ENCODE peak calls at places on chromosomes 11 and 22, in nine cellular contexts. F is kidney epithelial cell, L is fibroblast of lung, P is heart right ventricle, W is mammary epithelial cell, G is small intestine, T is right lobe of liver, S is pancreas, A is tibial artery. R is an unnamed sample.

GRCh38 chr22:20312396-20313191 is 7.3 kb downstream of the DGCR6L start:
- DNase-seq in W (no peak), G (no peak), T (peak; percentile 13), A (peak; percentile 55), L (no peak), P (no peak), F (no peak), S (no peak), R (no peak)

GRCh38 chr11:130781906-130782305 is 134.4 kb downstream of the SNX19 start:
- DNase-seq in T (no peak), A (no peak), W (peak; percentile 76), G (no peak), P (no peak), L (peak; percentile 35), F (no peak), S (no peak), R (no peak)

GRCh38 chr22:48579035-48579914 is 1248.4 kb downstream of the BRD1 start:
- DNase-seq in S (peak; percentile 20), W (no peak), P (no peak), G (no peak), T (no peak), A (no peak), F (no peak), L (peak; percentile 20), R (no peak)

GRCh38 chr11:1345752-1346513 is 36.5 kb upstream of the TOLLIP start:
- DNase-seq in L (no peak), T (no peak), A (peak; percentile 48), P (no peak), F (no peak), S (peak; percentile 41), G (no peak), W (no peak), R (no peak)

GRCh38 chr11:74870485-74870884 is 78.4 kb downstream of the XRRA1 start:
- DNase-seq in L (peak; percentile 73), F (no peak), T (no peak), W (peak; percentile 57), S (no peak), G (peak; percentile 20), A (no peak), P (no peak), R (peak; percentile 20)

GRCh38 chr11:118625036-118625690 is 17.7 kb downstream of the PHLDB1 start:
- DNase-seq in P (no peak), S (no peak), A (no peak), W (peak; percentile 46), L (no peak), G (no peak), F (no peak), T (no peak), R (no peak)

GRCh38 chr11:77299528-77299993 is 1.9 kb downstream of the GDPD4 start:
- DNase-seq in A (no peak), S (no peak), G (peak; percentile 22), F (no peak), T (no peak), L (no peak), W (peak; percentile 78), P (no peak), R (no peak)

GRCh38 chr11:76526878-76527277 is 82.1 kb downstream of the EMSY start:
- DNase-seq in S (no peak), F (no peak), G (no peak), W (no peak), T (no peak), L (no peak), A (no peak), P (no peak), R (no peak)

DNA sequence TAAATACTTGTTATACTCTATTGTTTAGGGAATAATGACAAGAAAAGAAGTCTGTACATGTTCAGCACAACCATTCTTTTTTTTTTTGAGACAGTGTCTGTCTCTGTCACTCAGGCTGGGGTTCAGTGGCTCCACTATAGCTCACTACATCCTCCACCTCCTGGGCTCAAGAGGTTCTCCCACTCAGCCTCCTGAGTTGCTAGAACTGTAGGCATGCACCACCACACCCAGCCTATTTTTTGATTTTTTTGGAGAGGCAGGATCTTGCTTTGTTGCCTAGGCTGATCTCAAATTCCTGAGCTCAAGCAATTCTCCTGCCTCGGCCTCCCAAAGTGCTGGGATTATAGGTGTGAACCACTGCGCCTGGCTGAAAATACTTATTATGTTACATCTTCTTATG is 250.0 kb downstream of the MIAT start:
- DNase-seq in P (no peak), G (no peak), A (no peak), S (no peak), W (no peak), F (no peak), L (no peak), T (no peak), R (no peak)
- H3K27me3 ChIP-seq in P (no peaks in the 10 kb centered on the region), G (no peaks in the 10 kb centered on the region), A (no peaks in the 10 kb centered on the region), S (no peaks in the 10 kb centered on the region), W (peaks cover 12% of the 10 kb centered on the region), F (peaks cover 22% of the 10 kb centered on the region), L (peaks cover 27% of the 10 kb centered on the region), T (no peaks in the 10 kb centered on the region), R (peaks cover 23% of the 10 kb centered on the region)

GRCh38 chr11:36109850-36110606 is 166.2 kb downstream of the LDLRAD3 start:
- DNase-seq in P (no peak), F (no peak), T (no peak), S (no peak), W (no peak), L (no peak), G (no peak), A (no peak), R (peak; percentile 68)
- H3K4me3 ChIP-seq in P (no peak overlapping the region), F (no peak overlapping the region), T (no peak overlapping the region), S (no peak overlapping the region), W (no peak overlapping the region), L (no peak overlapping the region), G (no peak overlapping the region), A (no peak overlapping the region), R (no peak overlapping the region)

DNA sequence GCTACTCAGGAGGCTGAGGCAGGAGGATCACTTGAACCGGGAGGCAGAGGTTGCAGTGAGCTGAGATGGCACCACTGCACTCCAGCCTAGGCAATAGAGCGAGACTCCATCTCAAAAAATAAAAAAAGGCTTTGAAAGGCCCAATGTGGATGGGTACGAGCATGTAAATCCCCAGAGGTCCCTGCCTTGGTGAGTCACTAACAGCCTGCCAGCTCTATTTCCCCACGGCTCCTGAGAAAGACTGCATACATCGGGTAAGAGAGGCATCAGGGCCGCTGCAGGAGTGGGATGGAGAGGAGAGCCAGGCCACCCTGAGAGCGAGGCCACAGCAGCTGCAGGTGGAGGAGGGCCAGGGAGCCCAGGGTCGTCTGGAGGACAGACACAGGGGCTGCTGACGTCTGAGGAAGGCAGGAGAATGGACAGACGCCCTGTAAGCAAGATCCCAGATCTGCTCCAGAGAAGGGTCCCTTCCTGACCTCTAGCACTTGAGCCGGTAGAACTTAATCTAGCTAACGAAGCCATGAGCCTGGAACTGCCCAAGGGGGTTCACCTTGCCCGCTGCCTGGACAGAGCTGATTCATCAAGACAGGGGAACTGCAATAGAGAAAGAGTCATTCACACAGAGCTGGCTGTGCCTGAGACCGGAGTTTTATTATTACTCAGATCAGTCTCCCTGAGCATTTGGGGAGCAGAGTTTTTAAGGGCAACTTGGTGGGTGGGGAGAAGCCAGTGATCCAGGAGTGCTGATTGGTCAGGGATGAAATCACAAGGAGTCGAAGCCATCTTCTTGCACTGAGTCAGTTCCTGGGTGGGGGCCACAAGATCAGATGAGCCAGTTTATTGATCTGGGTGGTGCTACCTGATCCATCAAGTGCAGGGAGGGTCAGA is 5.1 kb upstream of the KRTAP5-9 start:
- DNase-seq in W (no peak), T (no peak), S (no peak), G (peak; percentile 15), P (no peak), L (no peak), A (no peak), F (no peak), R (no peak)
- H3K27me3 ChIP-seq in W (no peaks in the 10 kb centered on the region), T (no peaks in the 10 kb centered on the region), S (no peaks in the 10 kb centered on the region), G (no peaks in the 10 kb centered on the region), P (no peaks in the 10 kb centered on the region), L (peaks cover 3% of the 10 kb centered on the region), A (no peaks in the 10 kb centered on the region), F (peaks cover 8% of the 10 kb centered on the region), R (no peaks in the 10 kb centered on the region)

DNA sequence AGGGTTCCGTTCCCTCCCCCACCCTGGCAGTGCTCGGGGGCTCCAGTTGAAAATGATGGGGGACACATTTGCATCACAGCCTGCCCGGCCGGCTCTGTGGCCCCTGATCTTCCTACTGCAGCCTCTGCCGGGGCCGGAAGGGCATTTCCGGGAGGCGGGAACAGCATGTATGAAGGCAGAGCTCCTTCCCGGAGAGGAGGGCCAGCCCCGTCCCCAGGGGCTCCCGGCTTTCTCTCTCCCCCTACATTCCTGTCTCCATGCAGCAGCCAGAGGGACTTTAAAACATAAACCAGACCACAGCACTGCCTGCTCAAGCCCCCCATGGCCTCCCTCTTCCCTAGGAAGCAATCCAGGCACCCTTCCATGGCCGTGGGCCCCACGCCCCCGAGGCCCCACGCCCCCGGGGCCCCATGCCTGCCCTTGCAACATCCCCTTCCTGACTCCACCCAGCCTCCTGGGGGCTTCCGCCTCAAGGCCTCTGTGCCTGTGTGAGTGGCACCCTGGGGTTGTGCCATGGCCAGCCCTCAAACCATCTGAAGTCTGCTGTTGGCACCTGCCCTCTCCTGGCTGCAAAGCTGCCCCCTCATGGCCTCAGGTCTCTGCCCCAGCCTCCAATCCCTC is 73.1 kb downstream of the CDKN1C start:
- DNase-seq in W (no peak), A (no peak), F (no peak), S (peak; percentile 61), P (peak; percentile 72), L (no peak), T (no peak), G (no peak), R (no peak)
- H3K4me3 ChIP-seq in W (no peak overlapping the region), A (peak overlapping the region; percentile 11), F (no peak overlapping the region), S (no peak overlapping the region), P (peak overlapping the region; percentile 16), L (no peak overlapping the region), T (no peak overlapping the region), G (no peak overlapping the region), R (no peak overlapping the region)

R was measured in HAP-1.